ENCODE peak calls at places on chromosomes 3 and 15, in nine cellular contexts. R, N, I, F, O, J, S, B and K are unnamed samples.

GRCh38 chr3:46850468-46850780 is 12.8 kb downstream of the MYL3 start:
- DNase-seq in R (no peak), N (no peak), I (no peak), F (no peak), O (no peak), J (no peak), S (no peak), B (no peak), K (no peak)

GRCh38 chr3:52001443-52001974 is 5.8 kb upstream of the RPL29 start:
- DNase-seq in R (peak; percentile 74), N (no peak), I (peak; percentile 72), F (peak; percentile 71), O (peak; percentile 48), J (peak; percentile 84), S (peak; percentile 89), B (peak; percentile 28), K (peak; percentile 86)

GRCh38 chr3:42655980-42656679 is 2.6 kb downstream of the ZBTB47 start:
- DNase-seq in R (peak; percentile 50), N (no peak), I (no peak), F (no peak), O (peak; percentile 61), J (peak; percentile 70), S (peak; percentile 84), B (peak; percentile 35), K (peak; percentile 68)

GRCh38 chr3:79247367-79248103 is 520.3 kb downstream of the ROBO1 start:
- DNase-seq in R (no peak), N (no peak), I (no peak), F (no peak), O (no peak), J (peak; percentile 6), S (peak; percentile 11), B (peak; percentile 17), K (peak; percentile 10)

GRCh38 chr3:196694202-196694638 is 17.8 kb downstream of the CEP19 start:
- DNase-seq in R (no peak), N (no peak), I (no peak), F (no peak), O (peak; percentile 21), J (peak; percentile 30), S (peak; percentile 51), B (peak; percentile 20), K (peak; percentile 50)

GRCh38 chr3:14245240-14245639 is 66.6 kb downstream of the LSM3 start:
- DNase-seq in R (no peak), N (no peak), I (no peak), F (no peak), O (no peak), J (no peak), S (no peak), B (no peak), K (no peak)

GRCh38 chr15:90200534-90201139 is 493 bp upstream of the SEMA4B start:
- DNase-seq in R (no peak), N (no peak), I (peak; percentile 13), F (no peak), O (no peak), J (no peak), S (peak; percentile 18), B (no peak), K (no peak)

GRCh38 chr3:143443851-143444331 is 324.3 kb downstream of the CHST2 start:
- DNase-seq in R (no peak), N (peak; percentile 56), I (peak; percentile 40), F (no peak), O (peak; percentile 98), J (peak; percentile 93), S (peak; percentile 85), B (peak; percentile 93), K (peak; percentile 81)

GRCh38 chr3:82496890-82497560 is 735.6 kb upstream of the GBE1 start:
- DNase-seq in R (no peak), N (no peak), I (no peak), F (no peak), O (no peak), J (no peak), S (no peak), B (no peak), K (no peak)

GRCh38 chr3:177236704-177237103 is 39.4 kb upstream of the TBL1XR1 start:
- DNase-seq in R (no peak), N (no peak), I (no peak), F (no peak), O (peak; percentile 3), J (peak; percentile 16), S (no peak), B (no peak), K (no peak)

GRCh38 chr3:96803860-96804259 is 10.5 kb upstream of the EPHA6 start:
- DNase-seq in R (no peak), N (no peak), I (no peak), F (no peak), O (no peak), J (no peak), S (no peak), B (no peak), K (no peak)